ENCODE peak calls at places on chromosomes 1 and 21, in four cellular contexts. Z, C, D and X are unnamed samples.

GRCh38 chr1:119347858-119348257 is 20.7 kb upstream of the HAO2 start:
- DNase-seq in Z (no peak), C (no peak), D (no peak), X (peak; percentile 55)

GRCh38 chr21:36425286-36425685 is 40.1 kb downstream of the CHAF1B start:
- DNase-seq in Z (no peak), C (no peak), D (no peak), X (no peak)

GRCh38 chr1:36118396-36118795 is 6.6 kb downstream of the COL8A2 start:
- DNase-seq in Z (no peak), C (no peak), D (no peak), X (no peak)

GRCh38 chr21:46559291-46559983 is 45.4 kb downstream of the S100B start:
- DNase-seq in Z (no peak), C (no peak), D (no peak), X (no peak)

GRCh38 chr1:223748773-223749733 is 36.7 kb downstream of the CAPN2 start:
- DNase-seq in Z (no peak), C (peak; percentile 67), D (peak; percentile 36), X (no peak)

GRCh38 chr1:236841341-236841740 is 46.2 kb downstream of the MTR start:
- DNase-seq in Z (no peak), C (no peak), D (no peak), X (no peak)

GRCh38 chr1:210369425-210369824 is 40.7 kb downstream of the HHAT start:
- DNase-seq in Z (no peak), C (no peak), D (no peak), X (no peak)

GRCh38 chr1:8422439-8423133 is 104.7 kb downstream of the SLC45A1 start:
- DNase-seq in Z (no peak), C (peak; percentile 30), D (no peak), X (no peak)

GRCh38 chr1:179108644-179109043 is 26.8 kb downstream of the TOR3A start:
- DNase-seq in Z (no peak), C (no peak), D (no peak), X (no peak)

GRCh38 chr21:45902292-45902995 is 79.1 kb upstream of the COL6A1 start:
- DNase-seq in Z (no peak), C (no peak), D (no peak), X (no peak)

GRCh38 chr21:33865176-33865575 is 50.4 kb downstream of the ATP5PO start:
- DNase-seq in Z (no peak), C (no peak), D (no peak), X (no peak)

GRCh38 chr1:21599402-21599801 is 69.8 kb downstream of the RAP1GAP start:
- DNase-seq in Z (no peak), C (no peak), D (no peak), X (no peak)

GRCh38 chr1:23742670-23743286 is 493 bp upstream of the ELOA start:
- DNase-seq in Z (peak; percentile 28), C (peak; percentile 30), D (no peak), X (no peak)

GRCh38 chr1:200457810-200458209 is 48.0 kb upstream of the ZNF281 start:
- DNase-seq in Z (no peak), C (no peak), D (no peak), X (no peak)

GRCh38 chr1:220775238-220775853 is 11.4 kb upstream of the MTARC1 start:
- DNase-seq in Z (peak; percentile 30), C (peak; percentile 51), D (peak; percentile 5), X (no peak)

GRCh38 chr1:43448955-43449707 is 4.6 kb downstream of the HYI start:
- DNase-seq in Z (no peak), C (no peak), D (no peak), X (no peak)

GRCh38 chr1:237681210-237681609 is 209.5 kb downstream of the ZP4 start:
- DNase-seq in Z (no peak), C (no peak), D (no peak), X (no peak)

GRCh38 chr1:3352084-3352951 is 102.1 kb upstream of the ARHGEF16 start:
- DNase-seq in Z (no peak), C (peak; percentile 60), D (no peak), X (no peak)

GRCh38 chr1:10866314-10867091 is 70.1 kb upstream of the CASZ1 start:
- DNase-seq in Z (no peak), C (no peak), D (no peak), X (no peak)

GRCh38 chr21:44706706-44707615 is 4.4 kb downstream of the TSPEAR start:
- DNase-seq in Z (no peak), C (no peak), D (no peak), X (no peak)

GRCh38 chr1:172748201-172748600 is 89.3 kb downstream of the FASLG start:
- DNase-seq in Z (no peak), C (no peak), D (no peak), X (no peak)

GRCh38 chr1:46547481-46548383 is 3.7 kb downstream of the KNCN start:
- DNase-seq in Z (peak; percentile 57), C (peak; percentile 70), D (no peak), X (peak; percentile 52)

GRCh38 chr1:162177126-162177525 is 107.6 kb downstream of the NOS1AP start:
- DNase-seq in Z (no peak), C (no peak), D (no peak), X (no peak)

GRCh38 chr1:84973493-84974334 is 23.2 kb downstream of the MCOLN2 start:
- DNase-seq in Z (no peak), C (no peak), D (no peak), X (no peak)

GRCh38 chr1:151326619-151327222 is 495 bp downstream of the PI4KB start:
- DNase-seq in Z (no peak), C (peak; percentile 53), D (no peak), X (peak; percentile 15)

GRCh38 chr21:17200250-17200649 is 312.6 kb upstream of the CXADR start:
- DNase-seq in Z (no peak), C (no peak), D (no peak), X (no peak)

GRCh38 chr1:27887215-27888035 is 15.1 kb downstream of the THEMIS2 start:
- DNase-seq in Z (no peak), C (no peak), D (no peak), X (no peak)

GRCh38 chr21:36217711-36218110 is 61.1 kb downstream of the DOP1B start:
- DNase-seq in Z (no peak), C (no peak), D (no peak), X (no peak)